ENCODE peak calls at places on chromosomes 6 and 20, in seven cellular contexts. S is body of pancreas, J is endodermal cell, G is uterus, A is HAP-1, R is cardiac muscle cell, F is MM.1S. E is an unnamed sample.

GRCh38 chr6:140590641-140591040 is 1216.2 kb upstream of the CITED2 start:
- DNase-seq in S (no peak), F (no peak), R (peak; percentile 8), J (no peak), A (no peak), G (no peak), E (no peak)

GRCh38 chr6:111441678-111442243 is 41.3 kb downstream of the REV3L start:
- DNase-seq in J (no peak), A (no peak), S (no peak), G (no peak), F (no peak), R (no peak), E (no peak)

GRCh38 chr6:125850361-125850760 is 59.6 kb downstream of the NCOA7 start:
- DNase-seq in F (no peak), R (no peak), J (no peak), G (no peak), S (no peak), A (no peak), E (no peak)

GRCh38 chr6:149860834-149861602 is 3.1 kb downstream of the LRP11 start:
- DNase-seq in R (no peak), A (no peak), J (no peak), G (no peak), F (no peak), S (no peak), E (no peak)

GRCh38 chr6:144653885-144654505 is 368.9 kb downstream of the UTRN start:
- DNase-seq in R (no peak), G (no peak), A (peak; percentile 62), J (no peak), S (no peak), F (no peak), E (no peak)

GRCh38 chr20:53875452-53875851 is 194.9 kb downstream of the BCAS1 start:
- DNase-seq in J (no peak), A (no peak), R (no peak), S (no peak), G (no peak), F (no peak), E (no peak)

GRCh38 chr6:17932362-17932852 is 55.0 kb downstream of the KIF13A start:
- DNase-seq in F (no peak), R (peak; percentile 96), S (peak; percentile 18), G (peak; percentile 42), A (no peak), J (no peak), E (no peak)

GRCh38 chr6:37731888-37732287 is 34.2 kb upstream of the MDGA1 start:
- DNase-seq in J (peak; percentile 60), A (no peak), S (no peak), R (no peak), G (no peak), F (no peak), E (peak; percentile 59)

GRCh38 chr20:47274449-47275108 is 81.9 kb downstream of the ZMYND8 start:
- DNase-seq in S (no peak), A (no peak), G (no peak), J (no peak), R (peak; percentile 93), F (no peak), E (no peak)

GRCh38 chr6:154872605-154873004 is 122.5 kb upstream of the TIAM2 start:
- DNase-seq in A (no peak), S (no peak), G (no peak), F (no peak), J (peak; percentile 60), R (no peak), E (peak; percentile 48)

GRCh38 chr6:132813173-132813856 is 1.1 kb upstream of the RPS12 start:
- DNase-seq in F (peak; percentile 61), S (peak; percentile 44), R (peak; percentile 49), J (peak; percentile 78), A (no peak), G (peak; percentile 21), E (no peak)

GRCh38 chr20:2671977-2672376 is 8.0 kb upstream of the IDH3B start:
- DNase-seq in R (no peak), J (peak; percentile 80), S (no peak), G (no peak), A (no peak), F (no peak), E (peak; percentile 72)

GRCh38 chr6:131143319-131143718 is 8.1 kb downstream of the AKAP7 start:
- DNase-seq in J (no peak), S (no peak), A (no peak), G (no peak), F (no peak), R (no peak), E (no peak)

GRCh38 chr6:46933751-46934150 is 12.0 kb upstream of the ADGRF5 start:
- DNase-seq in G (no peak), A (no peak), S (no peak), J (no peak), F (no peak), R (no peak), E (no peak)

GRCh38 chr6:53359843-53360834 is 11.4 kb upstream of the ELOVL5 start:
- DNase-seq in F (no peak), A (peak; percentile 46), R (peak; percentile 42), J (no peak), S (no peak), G (no peak), E (peak; percentile 13)

GRCh38 chr6:141758430-141758829 is 374.3 kb upstream of the GJE1 start:
- DNase-seq in J (no peak), F (no peak), R (no peak), S (no peak), G (no peak), A (no peak), E (no peak)

GRCh38 chr6:145734486-145735355 is 599 bp downstream of the EPM2A start:
- DNase-seq in G (peak; percentile 85), A (peak; percentile 85), J (peak; percentile 97), S (peak; percentile 90), R (peak; percentile 96), F (peak; percentile 60), E (peak; percentile 88)

GRCh38 chr6:17446713-17447112 is 53.3 kb downstream of the CAP2 start:
- DNase-seq in J (peak; percentile 51), R (no peak), G (no peak), F (no peak), A (no peak), S (no peak), E (peak; percentile 28)

GRCh38 chr6:118864330-118865166 is 29.4 kb upstream of the ASF1A start:
- DNase-seq in R (peak; percentile 26), J (no peak), G (no peak), S (no peak), F (no peak), A (no peak), E (no peak)

GRCh38 chr6:22113046-22113766 is 183.6 kb downstream of the PRL start:
- DNase-seq in S (no peak), R (peak; percentile 98), G (peak; percentile 52), J (no peak), F (no peak), A (no peak), E (no peak)

GRCh38 chr6:146972526-146972925 is 231.7 kb upstream of the STXBP5 start:
- DNase-seq in R (no peak), G (no peak), F (no peak), J (no peak), S (no peak), A (peak; percentile 4), E (no peak)

GRCh38 chr20:17505664-17506517 is 25.3 kb downstream of the BFSP1 start:
- DNase-seq in A (no peak), R (peak; percentile 54), J (no peak), F (no peak), S (no peak), G (no peak), E (no peak)

GRCh38 chr20:53818457-53819177 is 225.0 kb upstream of the ZNF217 start:
- DNase-seq in F (no peak), S (no peak), J (no peak), R (no peak), G (no peak), A (no peak), E (no peak)

GRCh38 chr6:159988983-159989454 is 20.1 kb downstream of the IGF2R start:
- DNase-seq in R (peak; percentile 81), J (no peak), F (no peak), S (no peak), A (no peak), G (no peak), E (no peak)

GRCh38 chr6:24865161-24865560 is 66.4 kb upstream of the ARMH2 start:
- DNase-seq in A (no peak), S (no peak), G (no peak), J (no peak), F (no peak), R (no peak), E (no peak)

GRCh38 chr20:16548073-16548672 is 25.1 kb downstream of the KIF16B start:
- DNase-seq in R (no peak), F (no peak), J (no peak), G (no peak), A (no peak), S (no peak), E (no peak)

DNA sequence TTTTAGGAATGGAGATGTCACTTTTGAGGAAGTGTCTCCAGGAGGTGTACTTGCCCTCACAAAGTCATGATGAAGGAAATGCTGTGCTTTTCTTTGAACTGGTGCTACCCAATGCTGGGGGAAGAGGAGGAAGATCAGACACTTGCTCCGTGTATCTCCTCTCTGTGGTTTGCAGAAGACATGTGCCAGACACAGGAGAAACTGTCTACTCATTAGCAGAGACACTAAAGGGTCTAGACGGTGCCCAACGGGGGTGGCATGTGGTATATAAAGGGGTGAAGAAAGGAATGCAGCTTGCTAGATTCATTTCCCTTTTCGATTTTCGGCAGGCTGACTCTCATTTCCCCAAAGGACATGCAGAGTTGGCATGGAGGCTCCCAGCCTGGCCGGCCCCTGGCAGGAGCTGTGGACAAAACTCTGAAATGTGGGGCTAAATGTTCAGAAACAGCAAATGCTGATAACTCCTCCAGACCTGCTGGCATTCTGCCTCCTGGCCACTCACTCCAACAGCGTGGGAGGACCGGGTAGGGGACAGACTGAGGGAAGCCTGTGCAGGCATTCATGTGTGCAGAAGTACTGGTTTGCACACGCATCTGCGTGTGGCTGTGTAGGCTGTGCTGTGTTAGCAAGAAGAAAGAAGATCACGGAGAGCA is 59.6 kb upstream of the QKI start:
- DNase-seq in A (no peak), G (no peak), J (no peak), F (no peak), R (peak; percentile 74), S (peak; percentile 33), E (no peak)
- H3K4me3 ChIP-seq in A (no peak overlapping the region), G (no peak overlapping the region), J (no peak overlapping the region), F (no peak overlapping the region), R (no peak overlapping the region), S (no peak overlapping the region), E (no peak overlapping the region)

GRCh38 chr6:7642784-7643183 is 52.8 kb downstream of the SNRNP48 start:
- DNase-seq in A (no peak), F (no peak), R (no peak), G (no peak), S (no peak), J (no peak), E (no peak)
- H3K27me3 ChIP-seq in A (no peaks in the 10 kb centered on the region), F (peaks cover 42% of the 10 kb centered on the region), R (no peaks in the 10 kb centered on the region), G (no peaks in the 10 kb centered on the region), S (no peaks in the 10 kb centered on the region), J (peaks cover 7% of the 10 kb centered on the region), E (no peaks in the 10 kb centered on the region)

GRCh38 chr20:35003211-35004031 is 47.8 kb downstream of the MYH7B start:
- DNase-seq in F (no peak), G (no peak), S (no peak), J (peak; percentile 48), R (no peak), A (no peak), E (peak; percentile 45)
- H3K36me3 ChIP-seq in F (no peaks in the 10 kb centered on the region), G (no peaks in the 10 kb centered on the region), S (peaks cover 71% of the 10 kb centered on the region), J (peaks cover 66% of the 10 kb centered on the region), R (peaks cover 56% of the 10 kb centered on the region), A (peaks cover 89% of the 10 kb centered on the region), E (peaks cover 68% of the 10 kb centered on the region)

GRCh38 chr20:24018796-24019195 is 30.2 kb upstream of the GGTLC1 start:
- DNase-seq in R (no peak), A (no peak), G (no peak), S (no peak), F (no peak), J (no peak), E (no peak)
- H3K4me3 ChIP-seq in R (no peak overlapping the region), A (no peak overlapping the region), G (no peak overlapping the region), S (no peak overlapping the region), F (no peak overlapping the region), J (no peak overlapping the region), E (no peak overlapping the region)

GRCh38 chr6:56790424-56790823 is 147.7 kb upstream of the DST start:
- DNase-seq in S (no peak), R (no peak), A (no peak), F (no peak), G (no peak), J (no peak), E (no peak)
- H3K27me3 ChIP-seq in S (no peaks in the 10 kb centered on the region), R (no peaks in the 10 kb centered on the region), A (no peaks in the 10 kb centered on the region), F (no peaks in the 10 kb centered on the region), G (no peaks in the 10 kb centered on the region), J (no peaks in the 10 kb centered on the region), E (no peaks in the 10 kb centered on the region)